ENCODE peak calls at places on chromosomes 1 and 21, in seven cellular contexts. One of them, this sample, is unnamed.

GRCh38 chr1:52142220-52143153 is 598 bp downstream of the ZFYVE9 start:
- DNase-seq in NCI-H774: peak; percentile 27
- DNase-seq in A673: peak; percentile 73
- DNase-seq in renal cortical epithelial cell: peak; percentile 11
- DNase-seq in fibroblast of pulmonary artery: peak; percentile 59
- DNase-seq in heart left ventricle: peak; percentile 72
- DNase-seq in fibroblast of mammary gland: peak; percentile 43
- DNase-seq in this sample: no peak

GRCh38 chr1:25020173-25020840 is 90.2 kb upstream of the RUNX3 start:
- DNase-seq in NCI-H774: no peak
- DNase-seq in A673: no peak
- DNase-seq in renal cortical epithelial cell: no peak
- DNase-seq in fibroblast of pulmonary artery: no peak
- DNase-seq in heart left ventricle: peak; percentile 46
- DNase-seq in fibroblast of mammary gland: no peak
- DNase-seq in this sample: no peak

GRCh38 chr21:39114871-39115658 is 68.2 kb downstream of the PSMG1 start:
- DNase-seq in NCI-H774: no peak
- DNase-seq in A673: no peak
- DNase-seq in renal cortical epithelial cell: peak; percentile 65
- DNase-seq in fibroblast of pulmonary artery: peak; percentile 68
- DNase-seq in heart left ventricle: no peak
- DNase-seq in fibroblast of mammary gland: peak; percentile 56
- DNase-seq in this sample: no peak

GRCh38 chr1:200917291-200917817 is 22.7 kb downstream of the INAVA start:
- DNase-seq in NCI-H774: no peak
- DNase-seq in A673: peak; percentile 37
- DNase-seq in renal cortical epithelial cell: peak; percentile 29
- DNase-seq in fibroblast of pulmonary artery: no peak
- DNase-seq in heart left ventricle: no peak
- DNase-seq in fibroblast of mammary gland: no peak
- DNase-seq in this sample: no peak

GRCh38 chr1:111704776-111705175 is 34.4 kb downstream of the INKA2 start:
- DNase-seq in NCI-H774: no peak
- DNase-seq in A673: no peak
- DNase-seq in renal cortical epithelial cell: peak; percentile 70
- DNase-seq in fibroblast of pulmonary artery: no peak
- DNase-seq in heart left ventricle: no peak
- DNase-seq in fibroblast of mammary gland: no peak
- DNase-seq in this sample: no peak

GRCh38 chr21:44337941-44338895 is 972 bp downstream of the CFAP410 start:
- DNase-seq in NCI-H774: no peak
- DNase-seq in A673: peak; percentile 33
- DNase-seq in renal cortical epithelial cell: peak; percentile 59
- DNase-seq in fibroblast of pulmonary artery: peak; percentile 50
- DNase-seq in heart left ventricle: peak; percentile 80
- DNase-seq in fibroblast of mammary gland: peak; percentile 52
- DNase-seq in this sample: peak; percentile 49

GRCh38 chr1:217602380-217602779 is 28.5 kb downstream of the GPATCH2 start:
- DNase-seq in NCI-H774: no peak
- DNase-seq in A673: no peak
- DNase-seq in renal cortical epithelial cell: no peak
- DNase-seq in fibroblast of pulmonary artery: no peak
- DNase-seq in heart left ventricle: no peak
- DNase-seq in fibroblast of mammary gland: no peak
- DNase-seq in this sample: no peak

GRCh38 chr1:34597877-34598514 is 156.9 kb upstream of the GJB5 start:
- DNase-seq in NCI-H774: peak; percentile 93
- DNase-seq in A673: peak; percentile 73
- DNase-seq in renal cortical epithelial cell: peak; percentile 33
- DNase-seq in fibroblast of pulmonary artery: peak; percentile 26
- DNase-seq in heart left ventricle: peak; percentile 71
- DNase-seq in fibroblast of mammary gland: peak; percentile 51
- DNase-seq in this sample: peak; percentile 53

GRCh38 chr1:151537112-151537511 is 3.0 kb upstream of the TUFT1 start:
- DNase-seq in NCI-H774: no peak
- DNase-seq in A673: peak; percentile 42
- DNase-seq in renal cortical epithelial cell: peak; percentile 95
- DNase-seq in fibroblast of pulmonary artery: peak; percentile 98
- DNase-seq in heart left ventricle: no peak
- DNase-seq in fibroblast of mammary gland: peak; percentile 97
- DNase-seq in this sample: no peak

GRCh38 chr1:79355073-79355472 is 348.5 kb upstream of the ADGRL4 start:
- DNase-seq in NCI-H774: no peak
- DNase-seq in A673: no peak
- DNase-seq in renal cortical epithelial cell: peak; percentile 58
- DNase-seq in fibroblast of pulmonary artery: peak; percentile 58
- DNase-seq in heart left ventricle: no peak
- DNase-seq in fibroblast of mammary gland: peak; percentile 33
- DNase-seq in this sample: no peak

GRCh38 chr1:191405417-191405816 is 752.8 kb upstream of the RGS18 start:
- DNase-seq in NCI-H774: no peak
- DNase-seq in A673: no peak
- DNase-seq in renal cortical epithelial cell: no peak
- DNase-seq in fibroblast of pulmonary artery: no peak
- DNase-seq in heart left ventricle: no peak
- DNase-seq in fibroblast of mammary gland: no peak
- DNase-seq in this sample: no peak

GRCh38 chr1:145690587-145691558 is 16.3 kb downstream of the PDZK1 start:
- DNase-seq in NCI-H774: no peak
- DNase-seq in A673: peak; percentile 13
- DNase-seq in renal cortical epithelial cell: peak; percentile 88
- DNase-seq in fibroblast of pulmonary artery: peak; percentile 58
- DNase-seq in heart left ventricle: no peak
- DNase-seq in fibroblast of mammary gland: peak; percentile 87
- DNase-seq in this sample: no peak

GRCh38 chr1:43835141-43836021 is 98.2 kb upstream of the ARTN start:
- DNase-seq in NCI-H774: no peak
- DNase-seq in A673: no peak
- DNase-seq in renal cortical epithelial cell: peak; percentile 90
- DNase-seq in fibroblast of pulmonary artery: peak; percentile 85
- DNase-seq in heart left ventricle: no peak
- DNase-seq in fibroblast of mammary gland: peak; percentile 90
- DNase-seq in this sample: no peak

GRCh38 chr1:227869281-227869842 is 53.9 kb downstream of the PRSS38 start:
- DNase-seq in NCI-H774: no peak
- DNase-seq in A673: no peak
- DNase-seq in renal cortical epithelial cell: no peak
- DNase-seq in fibroblast of pulmonary artery: no peak
- DNase-seq in heart left ventricle: no peak
- DNase-seq in fibroblast of mammary gland: peak; percentile 74
- DNase-seq in this sample: no peak

GRCh38 chr1:225879521-225880209 is 2.5 kb downstream of the TMEM63A start:
- DNase-seq in NCI-H774: peak; percentile 29
- DNase-seq in A673: no peak
- DNase-seq in renal cortical epithelial cell: no peak
- DNase-seq in fibroblast of pulmonary artery: no peak
- DNase-seq in heart left ventricle: no peak
- DNase-seq in fibroblast of mammary gland: no peak
- DNase-seq in this sample: no peak

GRCh38 chr1:214044438-214045214 is 56.9 kb downstream of the PROX1 start:
- DNase-seq in NCI-H774: peak; percentile 46
- DNase-seq in A673: no peak
- DNase-seq in renal cortical epithelial cell: peak; percentile 4
- DNase-seq in fibroblast of pulmonary artery: no peak
- DNase-seq in heart left ventricle: no peak
- DNase-seq in fibroblast of mammary gland: no peak
- DNase-seq in this sample: peak; percentile 17

GRCh38 chr1:31152181-31152768 is 86.8 kb upstream of the PUM1 start:
- DNase-seq in NCI-H774: no peak
- DNase-seq in A673: peak; percentile 63
- DNase-seq in renal cortical epithelial cell: peak; percentile 69
- DNase-seq in fibroblast of pulmonary artery: peak; percentile 94
- DNase-seq in heart left ventricle: no peak
- DNase-seq in fibroblast of mammary gland: peak; percentile 95
- DNase-seq in this sample: no peak

GRCh38 chr21:44870748-44871495 is 2.6 kb downstream of the PTTG1IP start:
- DNase-seq in NCI-H774: no peak
- DNase-seq in A673: no peak
- DNase-seq in renal cortical epithelial cell: peak; percentile 55
- DNase-seq in fibroblast of pulmonary artery: no peak
- DNase-seq in heart left ventricle: peak; percentile 84
- DNase-seq in fibroblast of mammary gland: no peak
- DNase-seq in this sample: no peak

GRCh38 chr1:41444796-41445195 is 39.7 kb downstream of the EDN2 start:
- DNase-seq in NCI-H774: no peak
- DNase-seq in A673: no peak
- DNase-seq in renal cortical epithelial cell: no peak
- DNase-seq in fibroblast of pulmonary artery: no peak
- DNase-seq in heart left ventricle: no peak
- DNase-seq in fibroblast of mammary gland: no peak
- DNase-seq in this sample: no peak

GRCh38 chr1:64234714-64235113 is 31.3 kb downstream of the UBE2U start:
- DNase-seq in NCI-H774: no peak
- DNase-seq in A673: no peak
- DNase-seq in renal cortical epithelial cell: no peak
- DNase-seq in fibroblast of pulmonary artery: no peak
- DNase-seq in heart left ventricle: no peak
- DNase-seq in fibroblast of mammary gland: no peak
- DNase-seq in this sample: no peak

GRCh38 chr1:168121314-168122029 is 15.3 kb downstream of the GPR161 start:
- DNase-seq in NCI-H774: no peak
- DNase-seq in A673: peak; percentile 25
- DNase-seq in renal cortical epithelial cell: peak; percentile 27
- DNase-seq in fibroblast of pulmonary artery: peak; percentile 97
- DNase-seq in heart left ventricle: peak; percentile 88
- DNase-seq in fibroblast of mammary gland: peak; percentile 93
- DNase-seq in this sample: no peak